ENCODE peak calls at places on chromosomes 6 and 20, in five cellular contexts. One of them, this sample, is unnamed.

GRCh38 chr6:118893095-118893881 is 664 bp upstream of the ASF1A start:
- DNase-seq in esophagus muscularis mucosa: no peak
- DNase-seq in cardiac muscle cell: peak; percentile 68
- DNase-seq in GM12865: peak; percentile 74
- DNase-seq in heart right ventricle: peak; percentile 23
- DNase-seq in this sample: no peak

GRCh38 chr6:33841070-33841469 is 37.3 kb upstream of the MLN start:
- DNase-seq in esophagus muscularis mucosa: no peak
- DNase-seq in cardiac muscle cell: no peak
- DNase-seq in GM12865: no peak
- DNase-seq in heart right ventricle: no peak
- DNase-seq in this sample: no peak

GRCh38 chr6:170208651-170209353 is 82.1 kb downstream of the DLL1 start:
- DNase-seq in esophagus muscularis mucosa: peak; percentile 89
- DNase-seq in cardiac muscle cell: no peak
- DNase-seq in GM12865: no peak
- DNase-seq in heart right ventricle: no peak
- DNase-seq in this sample: no peak

GRCh38 chr20:11537032-11537431 is 380.7 kb upstream of the BTBD3 start:
- DNase-seq in esophagus muscularis mucosa: no peak
- DNase-seq in cardiac muscle cell: no peak
- DNase-seq in GM12865: no peak
- DNase-seq in heart right ventricle: no peak
- DNase-seq in this sample: no peak

GRCh38 chr6:157137501-157137900 is 185.8 kb downstream of the TMEM242 start:
- DNase-seq in esophagus muscularis mucosa: no peak
- DNase-seq in cardiac muscle cell: no peak
- DNase-seq in GM12865: no peak
- DNase-seq in heart right ventricle: no peak
- DNase-seq in this sample: no peak

GRCh38 chr6:25112207-25112874 is 166.8 kb upstream of the CARMIL1 start:
- DNase-seq in esophagus muscularis mucosa: no peak
- DNase-seq in cardiac muscle cell: no peak
- DNase-seq in GM12865: no peak
- DNase-seq in heart right ventricle: no peak
- DNase-seq in this sample: no peak

GRCh38 chr6:10347561-10348327 is 67.1 kb downstream of the TFAP2A start:
- DNase-seq in esophagus muscularis mucosa: no peak
- DNase-seq in cardiac muscle cell: no peak
- DNase-seq in GM12865: no peak
- DNase-seq in heart right ventricle: no peak
- DNase-seq in this sample: peak; percentile 66

GRCh38 chr20:44180814-44181213 is 6.2 kb downstream of the JPH2 start:
- DNase-seq in esophagus muscularis mucosa: no peak
- DNase-seq in cardiac muscle cell: peak; percentile 97
- DNase-seq in GM12865: no peak
- DNase-seq in heart right ventricle: peak; percentile 83
- DNase-seq in this sample: no peak

GRCh38 chr6:39884696-39885095 is 49.6 kb downstream of the MOCS1 start:
- DNase-seq in esophagus muscularis mucosa: no peak
- DNase-seq in cardiac muscle cell: no peak
- DNase-seq in GM12865: no peak
- DNase-seq in heart right ventricle: no peak
- DNase-seq in this sample: no peak

GRCh38 chr20:50296450-50297375 is 106.1 kb downstream of the CEBPB start:
- DNase-seq in esophagus muscularis mucosa: no peak
- DNase-seq in cardiac muscle cell: no peak
- DNase-seq in GM12865: no peak
- DNase-seq in heart right ventricle: no peak
- DNase-seq in this sample: no peak

GRCh38 chr20:57040924-57041323 is 225.5 kb downstream of the BMP7 start:
- DNase-seq in esophagus muscularis mucosa: no peak
- DNase-seq in cardiac muscle cell: no peak
- DNase-seq in GM12865: no peak
- DNase-seq in heart right ventricle: no peak
- DNase-seq in this sample: no peak

GRCh38 chr6:144639654-144640053 is 354.5 kb downstream of the UTRN start:
- DNase-seq in esophagus muscularis mucosa: no peak
- DNase-seq in cardiac muscle cell: no peak
- DNase-seq in GM12865: no peak
- DNase-seq in heart right ventricle: no peak
- DNase-seq in this sample: no peak
- H3K4me3 ChIP-seq in esophagus muscularis mucosa: no peak overlapping the region
- H3K4me3 ChIP-seq in cardiac muscle cell: no peak overlapping the region
- H3K4me3 ChIP-seq in GM12865: no peak overlapping the region
- H3K4me3 ChIP-seq in heart right ventricle: no peak overlapping the region
- H3K4me3 ChIP-seq in this sample: no peak overlapping the region

GRCh38 chr6:138485586-138486248 is 13.6 kb downstream of the NHSL1 start:
- DNase-seq in esophagus muscularis mucosa: no peak
- DNase-seq in cardiac muscle cell: no peak
- DNase-seq in GM12865: no peak
- DNase-seq in heart right ventricle: no peak
- DNase-seq in this sample: no peak

GRCh38 chr6:138487122-138487604 is 12.1 kb downstream of the NHSL1 start:
- DNase-seq in esophagus muscularis mucosa: no peak
- DNase-seq in cardiac muscle cell: no peak
- DNase-seq in GM12865: no peak
- DNase-seq in heart right ventricle: no peak
- DNase-seq in this sample: no peak

GRCh38 chr6:138483911-138484731 is 15.2 kb downstream of the NHSL1 start:
- DNase-seq in esophagus muscularis mucosa: no peak
- DNase-seq in cardiac muscle cell: no peak
- DNase-seq in GM12865: peak; percentile 15
- DNase-seq in heart right ventricle: no peak
- DNase-seq in this sample: no peak

GRCh38 chr6:138486249-138487121 is 12.8 kb downstream of the NHSL1 start:
- DNase-seq in esophagus muscularis mucosa: no peak
- DNase-seq in cardiac muscle cell: no peak
- DNase-seq in GM12865: peak; percentile 24
- DNase-seq in heart right ventricle: no peak
- DNase-seq in this sample: no peak

GRCh38 chr6:138485005-138485545 is 14.2 kb downstream of the NHSL1 start:
- DNase-seq in esophagus muscularis mucosa: no peak
- DNase-seq in cardiac muscle cell: no peak
- DNase-seq in GM12865: no peak
- DNase-seq in heart right ventricle: no peak
- DNase-seq in this sample: no peak
- H3K4me3 ChIP-seq in esophagus muscularis mucosa: peak overlapping the region; percentile 33
- H3K4me3 ChIP-seq in cardiac muscle cell: no peak overlapping the region
- H3K4me3 ChIP-seq in GM12865: no peak overlapping the region
- H3K4me3 ChIP-seq in heart right ventricle: peak overlapping the region; percentile 21
- H3K4me3 ChIP-seq in this sample: no peak overlapping the region

GRCh38 chr20:63704749-63705117 is 3.0 kb downstream of the ARFRP1 start:
- DNase-seq in esophagus muscularis mucosa: no peak
- DNase-seq in cardiac muscle cell: no peak
- DNase-seq in GM12865: no peak
- DNase-seq in heart right ventricle: no peak
- DNase-seq in this sample: no peak

GRCh38 chr20:63705232-63706026 is 2.3 kb downstream of the ARFRP1 start:
- DNase-seq in esophagus muscularis mucosa: no peak
- DNase-seq in cardiac muscle cell: no peak
- DNase-seq in GM12865: no peak
- DNase-seq in heart right ventricle: no peak
- DNase-seq in this sample: no peak

GRCh38 chr20:63706852-63707557 is 771 bp downstream of the ARFRP1 start:
- DNase-seq in esophagus muscularis mucosa: no peak
- DNase-seq in cardiac muscle cell: peak; percentile 40
- DNase-seq in GM12865: peak; percentile 84
- DNase-seq in heart right ventricle: peak; percentile 49
- DNase-seq in this sample: no peak

GRCh38 chr20:63707558-63708300 is at the start of the genes ARFRP1 and ZGPAT:
- DNase-seq in esophagus muscularis mucosa: peak; percentile 96
- DNase-seq in cardiac muscle cell: peak; percentile 95
- DNase-seq in GM12865: peak; percentile 94
- DNase-seq in heart right ventricle: peak; percentile 91
- DNase-seq in this sample: no peak

DNA sequence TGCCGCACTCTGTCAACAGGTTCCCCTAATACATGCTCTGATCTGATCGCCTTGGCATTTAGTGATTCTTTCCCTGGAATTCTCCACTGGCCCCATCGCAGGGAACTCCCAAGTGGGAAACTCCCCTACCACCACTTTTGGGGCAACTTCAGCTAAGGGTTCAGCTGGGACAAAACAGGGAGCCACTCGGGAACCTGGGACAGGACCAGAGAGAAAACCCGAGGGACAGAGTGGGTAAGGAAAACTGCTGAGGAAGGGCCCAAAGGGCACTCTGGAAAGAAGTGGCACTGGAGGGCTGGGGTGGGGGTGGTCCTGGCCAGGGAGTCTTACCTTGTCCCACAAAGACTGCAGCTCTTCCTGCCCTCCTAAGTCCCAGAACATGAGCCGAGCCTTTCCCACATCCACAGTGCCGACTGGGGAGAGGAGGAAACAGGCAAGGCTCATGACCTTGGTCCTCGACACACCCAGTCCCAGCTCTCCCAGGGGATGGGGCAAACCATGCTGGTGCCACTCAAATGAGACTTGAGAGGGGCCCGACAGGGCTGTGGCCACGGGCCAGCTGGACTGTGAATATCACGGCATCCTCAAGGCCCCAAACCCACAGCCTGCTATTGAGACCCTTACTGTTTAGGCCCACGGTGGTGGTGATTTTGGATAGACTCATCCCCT is 1.6 kb downstream of the ARFRP1 start:
- DNase-seq in esophagus muscularis mucosa: no peak
- DNase-seq in cardiac muscle cell: no peak
- DNase-seq in GM12865: peak; percentile 2
- DNase-seq in heart right ventricle: no peak
- DNase-seq in this sample: no peak
- H3K4me3 ChIP-seq in esophagus muscularis mucosa: peak overlapping the region; percentile 97
- H3K4me3 ChIP-seq in cardiac muscle cell: peak overlapping the region; percentile 87
- H3K4me3 ChIP-seq in GM12865: peak overlapping the region; percentile 77
- H3K4me3 ChIP-seq in heart right ventricle: peak overlapping the region; percentile 96
- H3K4me3 ChIP-seq in this sample: peak overlapping the region; percentile 90

GRCh38 chr6:28888097-28888496 is 35.7 kb downstream of the TRIM27 start:
- DNase-seq in esophagus muscularis mucosa: no peak
- DNase-seq in cardiac muscle cell: no peak
- DNase-seq in GM12865: no peak
- DNase-seq in heart right ventricle: no peak
- DNase-seq in this sample: no peak

GRCh38 chr6:28880894-28881780 is 42.6 kb downstream of the TRIM27 start:
- DNase-seq in esophagus muscularis mucosa: no peak
- DNase-seq in cardiac muscle cell: peak; percentile 66
- DNase-seq in GM12865: peak; percentile 82
- DNase-seq in heart right ventricle: peak; percentile 68
- DNase-seq in this sample: peak; percentile 48

GRCh38 chr6:28880519-28880893 is 43.3 kb downstream of the TRIM27 start:
- DNase-seq in esophagus muscularis mucosa: no peak
- DNase-seq in cardiac muscle cell: no peak
- DNase-seq in GM12865: no peak
- DNase-seq in heart right ventricle: no peak
- DNase-seq in this sample: no peak

GRCh38 chr6:28884423-28885148 is 39.2 kb downstream of the TRIM27 start:
- DNase-seq in esophagus muscularis mucosa: no peak
- DNase-seq in cardiac muscle cell: no peak
- DNase-seq in GM12865: peak; percentile 65
- DNase-seq in heart right ventricle: no peak
- DNase-seq in this sample: no peak

DNA sequence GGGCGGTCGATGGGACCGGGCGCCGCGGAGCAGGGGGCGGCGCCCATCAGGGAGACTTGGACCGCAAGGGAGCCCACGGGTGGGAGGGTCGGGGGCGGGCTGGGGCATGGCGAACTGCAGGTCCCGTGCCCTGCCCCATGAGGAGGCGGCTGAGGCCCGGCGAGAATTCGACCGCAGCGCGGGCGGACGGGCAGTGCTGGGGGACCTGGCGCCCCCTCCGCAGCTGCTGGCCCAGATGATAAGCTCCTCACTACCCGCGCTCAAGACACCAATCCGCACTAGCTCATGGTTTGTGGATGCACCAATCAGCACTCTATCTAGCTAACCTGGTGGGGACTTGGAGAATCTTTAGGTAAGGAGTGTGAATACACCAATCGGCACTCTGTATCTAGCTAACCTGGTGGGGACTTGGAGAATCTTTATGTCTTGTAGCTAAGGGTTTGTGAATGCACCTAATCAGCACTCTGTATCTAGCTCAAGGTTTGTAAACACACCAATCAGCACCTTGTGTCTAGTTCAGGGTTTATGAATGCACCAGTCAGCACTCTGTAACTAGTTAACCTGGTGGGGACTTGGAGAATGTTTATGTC is 38.5 kb downstream of the TRIM27 start:
- DNase-seq in esophagus muscularis mucosa: no peak
- DNase-seq in cardiac muscle cell: no peak
- DNase-seq in GM12865: no peak
- DNase-seq in heart right ventricle: no peak
- DNase-seq in this sample: no peak
- H3K4me3 ChIP-seq in esophagus muscularis mucosa: peak overlapping the region; percentile 6
- H3K4me3 ChIP-seq in cardiac muscle cell: no peak overlapping the region
- H3K4me3 ChIP-seq in GM12865: no peak overlapping the region
- H3K4me3 ChIP-seq in heart right ventricle: no peak overlapping the region
- H3K4me3 ChIP-seq in this sample: no peak overlapping the region

GRCh38 chr6:85113934-85114582 is 335.8 kb upstream of the NT5E start:
- DNase-seq in esophagus muscularis mucosa: no peak
- DNase-seq in cardiac muscle cell: peak; percentile 9
- DNase-seq in GM12865: no peak
- DNase-seq in heart right ventricle: no peak
- DNase-seq in this sample: no peak
- H3K4me3 ChIP-seq in esophagus muscularis mucosa: peak overlapping the region; percentile 49
- H3K4me3 ChIP-seq in cardiac muscle cell: no peak overlapping the region
- H3K4me3 ChIP-seq in GM12865: no peak overlapping the region
- H3K4me3 ChIP-seq in heart right ventricle: peak overlapping the region; percentile 18
- H3K4me3 ChIP-seq in this sample: no peak overlapping the region

DNA sequence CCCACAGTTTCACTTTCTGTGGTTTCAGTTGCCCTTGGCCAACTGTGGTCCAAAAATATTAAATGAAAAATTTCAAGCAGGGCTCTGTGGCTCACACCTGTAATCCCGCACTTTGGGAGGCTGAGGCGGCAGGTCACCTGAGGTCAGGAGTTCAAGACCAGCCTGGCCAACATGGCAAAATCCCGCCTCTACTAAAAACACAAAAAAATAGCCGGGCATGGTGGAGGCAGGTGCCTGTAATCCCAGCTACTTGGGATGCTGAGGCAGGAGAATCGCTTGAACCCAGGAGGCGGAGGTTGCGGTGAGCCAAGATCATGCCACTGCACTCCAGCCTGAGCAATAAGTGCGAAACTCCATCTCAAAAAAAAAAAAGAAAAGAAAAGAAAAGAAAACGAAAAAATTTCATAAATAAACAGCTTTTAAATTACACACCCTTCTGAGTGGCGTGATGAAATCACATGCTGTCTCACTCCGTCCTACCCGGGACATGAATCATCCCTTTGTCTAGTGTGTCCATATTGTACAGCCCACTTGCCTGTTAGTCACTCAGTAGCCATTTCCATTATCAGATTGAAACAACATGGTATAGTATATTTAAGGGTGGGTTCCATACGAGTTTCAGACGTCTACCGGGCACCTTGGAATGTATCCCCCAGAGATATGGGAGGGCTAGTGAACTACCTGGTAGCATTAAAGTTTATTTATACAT is 11.7 kb downstream of the PTPRK start:
- DNase-seq in esophagus muscularis mucosa: no peak
- DNase-seq in cardiac muscle cell: no peak
- DNase-seq in GM12865: no peak
- DNase-seq in heart right ventricle: no peak
- DNase-seq in this sample: peak; percentile 75
- H3K4me3 ChIP-seq in esophagus muscularis mucosa: no peak overlapping the region
- H3K4me3 ChIP-seq in cardiac muscle cell: no peak overlapping the region
- H3K4me3 ChIP-seq in GM12865: no peak overlapping the region
- H3K4me3 ChIP-seq in heart right ventricle: no peak overlapping the region
- H3K4me3 ChIP-seq in this sample: no peak overlapping the region

GRCh38 chr6:72622094-72622540 is 253 bp downstream of the KCNQ5 start:
- DNase-seq in esophagus muscularis mucosa: no peak
- DNase-seq in cardiac muscle cell: peak; percentile 87
- DNase-seq in GM12865: peak; percentile 86
- DNase-seq in heart right ventricle: no peak
- DNase-seq in this sample: no peak
- H3K4me3 ChIP-seq in esophagus muscularis mucosa: peak overlapping the region; percentile 71
- H3K4me3 ChIP-seq in cardiac muscle cell: peak overlapping the region; percentile 70
- H3K4me3 ChIP-seq in GM12865: peak overlapping the region; percentile 93
- H3K4me3 ChIP-seq in heart right ventricle: peak overlapping the region; percentile 48
- H3K4me3 ChIP-seq in this sample: peak overlapping the region; percentile 88

GRCh38 chr6:7909323-7910276 is 988 bp downstream of the TXNDC5 start:
- DNase-seq in esophagus muscularis mucosa: no peak
- DNase-seq in cardiac muscle cell: peak; percentile 71
- DNase-seq in GM12865: peak; percentile 62
- DNase-seq in heart right ventricle: peak; percentile 56
- DNase-seq in this sample: no peak
- H3K4me3 ChIP-seq in esophagus muscularis mucosa: peak overlapping the region; percentile 96
- H3K4me3 ChIP-seq in cardiac muscle cell: peak overlapping the region; percentile 90
- H3K4me3 ChIP-seq in GM12865: peak overlapping the region; percentile 86
- H3K4me3 ChIP-seq in heart right ventricle: peak overlapping the region; percentile 72
- H3K4me3 ChIP-seq in this sample: peak overlapping the region; percentile 62

This sample was measured in HFF-Myc.